ENCODE peak calls at places on chromosome 7, in ten cellular contexts. V is tibial artery; O is heart right ventricle; W is COLO829; L is T-cell; Z is left lung; A is left colon; U is DMS153; H is activated T-helper 2 cell treated with anti-CD3 and anti-CD28 coated beads, Interferon-gamma antibody, Interleukin-2, Interleukin-4, amounts not matched to agents 10 μg/mL and 5 μg/mL and 100 μg/mL, durations not matched to agents 14 hours and 24 hours and 36 hours; T is GM10248. S is an unnamed sample.
A peak's percentile ranks its signal among the peaks of the same experiment; 100 is the strongest.

GRCh38 chr7:43201912-43202311 is 89.5 kb downstream of the HECW1 start:
- DNase-seq in V (no peak), O (no peak), W (no peak), L (no peak), Z (no peak), A (no peak), U (no peak), H (no peak), T (no peak), S (no peak)

GRCh38 chr7:155357573-155358041 is 59.9 kb downstream of the INSIG1 start:
- DNase-seq in V (peak; percentile 15), O (no peak), W (no peak), L (no peak), Z (peak; percentile 34), A (no peak), U (no peak), H (no peak), T (no peak), S (no peak)

GRCh38 chr7:128902761-128903585 is 7.5 kb downstream of the KCP start:
- DNase-seq in V (peak; percentile 7), O (no peak), W (peak; percentile 66), L (no peak), Z (no peak), A (peak; percentile 59), U (no peak), H (no peak), T (no peak), S (no peak)

GRCh38 chr7:47393406-47393805 is 188.5 kb downstream of the TNS3 start:
- DNase-seq in V (no peak), O (no peak), W (no peak), L (no peak), Z (no peak), A (no peak), U (no peak), H (no peak), T (no peak), S (no peak)

GRCh38 chr7:94431620-94432295 is 37.1 kb downstream of the COL1A2 start:
- DNase-seq in V (no peak), O (no peak), W (no peak), L (no peak), Z (no peak), A (no peak), U (no peak), H (no peak), T (no peak), S (no peak)

GRCh38 chr7:3157541-3158287 is 114.0 kb upstream of the CARD11 start:
- DNase-seq in V (no peak), O (no peak), W (no peak), L (no peak), Z (no peak), A (no peak), U (no peak), H (no peak), T (no peak), S (no peak)

GRCh38 chr7:138359891-138360582 is 100.0 kb upstream of the TRIM24 start:
- DNase-seq in V (no peak), O (no peak), W (no peak), L (no peak), Z (peak; percentile 39), A (no peak), U (no peak), H (no peak), T (no peak), S (no peak)

GRCh38 chr7:99380032-99380822 is 5.7 kb downstream of the ARPC1B start:
- DNase-seq in V (peak; percentile 54), O (no peak), W (peak; percentile 67), L (no peak), Z (peak; percentile 76), A (no peak), U (no peak), H (no peak), T (peak; percentile 78), S (peak; percentile 71)

GRCh38 chr7:21603972-21604749 is 61.3 kb downstream of the DNAH11 start:
- DNase-seq in V (no peak), O (no peak), W (no peak), L (no peak), Z (no peak), A (no peak), U (no peak), H (no peak), T (peak; percentile 12), S (no peak)

GRCh38 chr7:98107313-98107691 is 640 bp downstream of the LMTK2 start:
- DNase-seq in V (no peak), O (no peak), W (no peak), L (no peak), Z (no peak), A (no peak), U (no peak), H (no peak), T (peak; percentile 32), S (peak; percentile 65)

GRCh38 chr7:138755831-138756590 is 41.8 kb upstream of the TMEM213 start:
- DNase-seq in V (no peak), O (no peak), W (peak; percentile 99), L (no peak), Z (no peak), A (no peak), U (no peak), H (no peak), T (no peak), S (no peak)

GRCh38 chr7:31853380-31853779 is 166.4 kb downstream of the PPP1R17 start:
- DNase-seq in V (no peak), O (no peak), W (no peak), L (no peak), Z (no peak), A (no peak), U (no peak), H (no peak), T (no peak), S (no peak)

GRCh38 chr7:45176886-45177731 is 19.5 kb downstream of the RAMP3 start:
- DNase-seq in V (no peak), O (no peak), W (no peak), L (no peak), Z (peak; percentile 22), A (no peak), U (no peak), H (no peak), T (no peak), S (no peak)

GRCh38 chr7:100676501-100677306 is 3.2 kb downstream of the GNB2 start:
- DNase-seq in V (no peak), O (no peak), W (no peak), L (no peak), Z (no peak), A (peak; percentile 19), U (no peak), H (no peak), T (no peak), S (no peak)

GRCh38 chr7:100865971-100866720 is 1.0 kb upstream of the TRIP6 start:
- DNase-seq in V (peak; percentile 79), O (peak; percentile 83), W (no peak), L (no peak), Z (peak; percentile 71), A (peak; percentile 89), U (peak; percentile 42), H (no peak), T (no peak), S (no peak)

GRCh38 chr7:99953649-99954048 is 22.2 kb downstream of the AZGP1 start:
- DNase-seq in V (peak; percentile 68), O (no peak), W (no peak), L (no peak), Z (peak; percentile 69), A (no peak), U (no peak), H (no peak), T (no peak), S (no peak)

GRCh38 chr7:133676805-133677370 is 424.0 kb downstream of the EXOC4 start:
- DNase-seq in V (no peak), O (no peak), W (no peak), L (no peak), Z (no peak), A (no peak), U (no peak), H (no peak), T (no peak), S (no peak)

GRCh38 chr7:36506130-36506794 is 116.6 kb downstream of the ANLN start:
- DNase-seq in V (no peak), O (no peak), W (no peak), L (no peak), Z (no peak), A (no peak), U (no peak), H (no peak), T (no peak), S (no peak)

GRCh38 chr7:101507791-101508252 is 121.3 kb downstream of the MYL10 start:
- DNase-seq in V (no peak), O (no peak), W (peak; percentile 63), L (no peak), Z (no peak), A (peak; percentile 35), U (peak; percentile 2), H (peak; percentile 27), T (no peak), S (peak; percentile 37)

GRCh38 chr7:26091933-26092332 is 60.1 kb upstream of the NFE2L3 start:
- DNase-seq in V (no peak), O (no peak), W (no peak), L (no peak), Z (no peak), A (no peak), U (no peak), H (no peak), T (no peak), S (peak; percentile 9)

GRCh38 chr7:15687645-15688025 is 1.2 kb upstream of the MEOX2 start:
- DNase-seq in V (peak; percentile 41), O (peak; percentile 50), W (no peak), L (no peak), Z (peak; percentile 34), A (peak; percentile 4), U (no peak), H (no peak), T (no peak), S (no peak)

GRCh38 chr7:8490391-8490790 is 57.0 kb downstream of the NXPH1 start:
- DNase-seq in V (no peak), O (no peak), W (no peak), L (no peak), Z (no peak), A (no peak), U (no peak), H (no peak), T (no peak), S (no peak)

GRCh38 chr7:158239290-158239981 is 348.2 kb downstream of the PTPRN2 start:
- DNase-seq in V (no peak), O (no peak), W (no peak), L (no peak), Z (no peak), A (peak; percentile 72), U (peak; percentile 95), H (no peak), T (no peak), S (no peak)

GRCh38 chr7:157318015-157318706 is 18.6 kb upstream of the DNAJB6 start:
- DNase-seq in V (peak; percentile 42), O (no peak), W (no peak), L (no peak), Z (peak; percentile 76), A (peak; percentile 32), U (no peak), H (no peak), T (peak; percentile 71), S (no peak)

GRCh38 chr7:22681852-22682657 is 44.9 kb upstream of the IL6 start:
- DNase-seq in V (no peak), O (no peak), W (no peak), L (no peak), Z (no peak), A (no peak), U (no peak), H (no peak), T (no peak), S (no peak)

GRCh38 chr7:92421676-92422435 is 25.4 kb upstream of the GATAD1 start:
- DNase-seq in V (no peak), O (no peak), W (no peak), L (no peak), Z (no peak), A (peak; percentile 37), U (peak; percentile 85), H (no peak), T (no peak), S (peak; percentile 7)

GRCh38 chr7:4113976-4114375 is 568.1 kb upstream of the FOXK1 start:
- DNase-seq in V (no peak), O (no peak), W (no peak), L (no peak), Z (no peak), A (no peak), U (no peak), H (no peak), T (no peak), S (no peak)

GRCh38 chr7:32941181-32941995 is 15.9 kb upstream of the FKBP9 start:
- DNase-seq in V (no peak), O (no peak), W (no peak), L (no peak), Z (no peak), A (no peak), U (peak; percentile 9), H (no peak), T (no peak), S (no peak)

S was measured in erythroblast.